ENCODE peak calls at places on chromosomes 3 and 15, in four cellular contexts. G, X, C and A are unnamed samples.

GRCh38 chr3:21752749-21753347 is 1.8 kb upstream of the ZNF385D start:
- DNase-seq in G (peak; percentile 86), X (peak; percentile 75), C (peak; percentile 74), A (no peak)

GRCh38 chr3:99637381-99638111 is 848 bp upstream of the COL8A1 start:
- DNase-seq in C (peak; percentile 80), G (peak; percentile 89), X (peak; percentile 76), A (peak; percentile 68)

GRCh38 chr15:53034767-53035245 is 244.7 kb upstream of the ONECUT1 start:
- DNase-seq in G (no peak), X (no peak), C (no peak), A (no peak)

GRCh38 chr15:83099290-83099689 is 8.2 kb upstream of the TM6SF1 start:
- DNase-seq in C (no peak), X (no peak), G (no peak), A (no peak)

GRCh38 chr3:147620906-147621305 is 211.7 kb downstream of the ZIC1 start:
- DNase-seq in G (peak; percentile 63), C (no peak), X (no peak), A (no peak)

GRCh38 chr15:63389902-63390301 is 8.3 kb upstream of the CA12 start:
- DNase-seq in C (peak; percentile 67), G (no peak), X (no peak), A (no peak)

GRCh38 chr3:151478376-151478702 is 17.5 kb upstream of the IGSF10 start:
- DNase-seq in X (peak; percentile 22), G (no peak), C (no peak), A (no peak)

GRCh38 chr3:65348596-65348995 is 660.8 kb upstream of the ADAMTS9 start:
- DNase-seq in G (peak; percentile 80), C (no peak), X (peak; percentile 46), A (no peak)

GRCh38 chr3:102511168-102511567 is 76.4 kb downstream of the ZPLD1 start:
- DNase-seq in C (no peak), X (no peak), G (no peak), A (no peak)

GRCh38 chr15:68354268-68354667 is 76.7 kb downstream of the FEM1B start:
- DNase-seq in X (no peak), G (no peak), C (no peak), A (no peak)

GRCh38 chr15:45884289-45884688 is 249.5 kb downstream of the SQOR start:
- DNase-seq in C (no peak), G (no peak), X (no peak), A (no peak)

GRCh38 chr3:46915297-46915822 is 37.8 kb downstream of the PTH1R start:
- DNase-seq in C (no peak), X (no peak), G (no peak), A (no peak)

GRCh38 chr3:13824521-13825316 is 55.2 kb downstream of the WNT7A start:
- DNase-seq in G (no peak), X (no peak), C (peak; percentile 13), A (no peak)

GRCh38 chr15:51403072-51403878 is 61.8 kb downstream of the GLDN start:
- DNase-seq in C (peak; percentile 65), X (peak; percentile 69), G (peak; percentile 82), A (no peak)

GRCh38 chr15:26970712-26971210 is at the start of gene GABRG3:
- DNase-seq in C (no peak), G (no peak), X (no peak), A (no peak)

GRCh38 chr3:172182797-172183196 is 143.4 kb downstream of the FNDC3B start:
- DNase-seq in C (no peak), X (no peak), G (no peak), A (no peak)

GRCh38 chr15:80606571-80606970 is 88.5 kb upstream of the ABHD17C start:
- DNase-seq in X (no peak), C (no peak), G (no peak), A (no peak)

GRCh38 chr15:29207027-29207757 is 62.4 kb downstream of the NSMCE3 start:
- DNase-seq in C (no peak), G (no peak), X (no peak), A (no peak)

GRCh38 chr15:29204356-29204755 is 65.3 kb downstream of the NSMCE3 start:
- DNase-seq in G (no peak), C (no peak), X (no peak), A (no peak)

GRCh38 chr15:29207758-29208108 is 61.9 kb downstream of the NSMCE3 start:
- DNase-seq in X (no peak), C (no peak), G (no peak), A (no peak)

DNA sequence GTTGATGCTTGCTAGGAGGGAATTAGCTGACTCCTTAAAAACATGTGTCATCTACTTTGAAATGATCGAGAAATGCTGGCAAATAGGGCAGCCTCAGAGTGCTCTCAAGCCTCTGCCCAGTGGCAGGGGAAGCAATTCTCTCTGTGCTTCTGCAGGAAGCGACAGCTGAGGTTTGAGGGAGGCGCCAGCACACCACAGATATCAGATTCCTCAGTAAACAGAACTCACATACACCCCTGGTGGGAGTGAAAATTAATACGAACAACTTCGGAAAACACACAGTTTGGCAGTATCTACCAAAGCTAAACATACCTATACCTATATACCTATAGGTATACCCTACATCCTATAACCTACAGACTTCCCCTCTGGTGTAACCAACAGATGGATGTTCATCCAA is 61.3 kb downstream of the NSMCE3 start:
- DNase-seq in X (peak; percentile 1), G (peak; percentile 57), C (no peak), A (no peak)
- TF ChIP-seq CTCF in X (no peak), G (peak; percentile 34), C (no peak), A (peak; percentile 6)

GRCh38 chr3:139499536-139499935 is 23.2 kb upstream of the RBP2 start:
- DNase-seq in G (no peak), C (no peak), X (no peak), A (no peak)

GRCh38 chr3:139491966-139492365 is 15.7 kb upstream of the RBP2 start:
- DNase-seq in G (peak; percentile 20), C (no peak), X (no peak), A (no peak)

GRCh38 chr3:139491027-139491700 is 14.8 kb upstream of the RBP2 start:
- DNase-seq in C (peak; percentile 7), X (no peak), G (no peak), A (peak; percentile 12)

GRCh38 chr3:139493826-139494385 is 17.6 kb upstream of the RBP2 start:
- DNase-seq in G (no peak), X (no peak), C (no peak), A (no peak)
- TF ChIP-seq CTCF in G (no peak), X (no peak), C (no peak), A (no peak)

GRCh38 chr3:127689266-127689860 is 16.6 kb downstream of the ABTB1 start:
- DNase-seq in X (no peak), C (no peak), G (no peak), A (no peak)

GRCh38 chr3:127690106-127690505 is 17.4 kb downstream of the ABTB1 start:
- DNase-seq in X (peak; percentile 66), G (peak; percentile 71), C (no peak), A (no peak)

GRCh38 chr3:127691974-127692373 is 19.2 kb downstream of the ABTB1 start:
- DNase-seq in G (no peak), C (no peak), X (no peak), A (no peak)

GRCh38 chr3:127691494-127691893 is 18.7 kb downstream of the ABTB1 start:
- DNase-seq in G (no peak), X (no peak), C (no peak), A (no peak)

DNA sequence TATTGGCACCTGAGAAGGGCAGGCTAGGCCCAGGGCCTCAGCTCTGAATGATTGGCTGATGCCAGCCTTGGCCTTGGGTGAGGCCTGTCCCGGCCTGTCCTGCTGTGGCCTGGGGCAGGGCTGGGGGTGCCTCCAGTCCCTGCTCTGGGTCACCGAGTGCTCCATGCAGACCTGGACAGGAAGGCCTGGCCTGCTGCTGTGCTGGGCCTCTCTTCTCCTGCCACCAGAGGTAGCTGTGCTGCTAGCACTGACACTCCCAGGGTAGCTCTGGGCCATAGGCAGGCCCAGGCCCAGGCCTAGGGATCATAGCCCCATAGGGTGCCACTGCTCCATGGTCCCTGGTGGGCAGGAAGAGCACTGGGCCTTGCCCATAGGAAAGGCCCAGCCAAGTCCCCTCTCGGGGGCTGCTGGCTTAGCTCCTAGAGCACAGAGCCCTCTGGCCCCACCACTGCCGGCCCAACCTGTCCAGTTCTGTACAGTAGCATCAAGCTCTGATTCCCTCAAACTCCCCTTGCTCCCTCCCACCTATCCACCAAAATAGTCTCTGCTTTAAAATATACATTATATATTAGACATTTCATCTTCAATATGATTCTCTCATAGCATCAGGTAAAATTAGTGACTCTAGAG is 18.2 kb downstream of the ABTB1 start:
- DNase-seq in X (peak; percentile 75), C (peak; percentile 69), G (peak; percentile 79), A (no peak)
- TF ChIP-seq CTCF in X (peak; percentile 84), C (peak; percentile 67), G (peak; percentile 92), A (peak; percentile 79)

GRCh38 chr3:124486324-124486723 is 243.9 kb upstream of the UMPS start:
- DNase-seq in G (peak; percentile 2), C (peak; percentile 13), X (no peak), A (no peak)
- TF ChIP-seq CTCF in G (no peak), C (peak; percentile 7), X (no peak), A (no peak)

DNA sequence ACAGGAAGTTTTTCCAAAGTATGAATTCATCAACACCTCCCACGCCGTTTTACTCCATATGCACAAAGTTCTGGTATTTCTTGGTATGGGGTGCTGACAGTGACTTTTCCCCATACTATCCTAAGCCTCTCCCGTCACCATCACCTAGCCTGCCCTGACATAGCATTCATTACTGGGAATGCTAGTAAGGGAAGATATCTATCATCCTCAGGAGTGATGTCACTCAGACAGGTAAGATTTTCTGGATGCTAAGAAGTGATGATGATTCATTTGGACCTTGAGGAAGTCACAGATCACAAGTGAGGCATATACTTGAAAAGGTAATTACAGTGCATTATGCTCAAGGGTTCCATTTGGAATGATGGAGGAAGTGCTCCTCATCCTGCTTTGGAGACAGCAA is 355.1 kb upstream of the STAC start:
- DNase-seq in C (no peak), X (no peak), G (no peak), A (no peak)
- TF ChIP-seq CTCF in C (no peak), X (no peak), G (no peak), A (no peak)

DNA sequence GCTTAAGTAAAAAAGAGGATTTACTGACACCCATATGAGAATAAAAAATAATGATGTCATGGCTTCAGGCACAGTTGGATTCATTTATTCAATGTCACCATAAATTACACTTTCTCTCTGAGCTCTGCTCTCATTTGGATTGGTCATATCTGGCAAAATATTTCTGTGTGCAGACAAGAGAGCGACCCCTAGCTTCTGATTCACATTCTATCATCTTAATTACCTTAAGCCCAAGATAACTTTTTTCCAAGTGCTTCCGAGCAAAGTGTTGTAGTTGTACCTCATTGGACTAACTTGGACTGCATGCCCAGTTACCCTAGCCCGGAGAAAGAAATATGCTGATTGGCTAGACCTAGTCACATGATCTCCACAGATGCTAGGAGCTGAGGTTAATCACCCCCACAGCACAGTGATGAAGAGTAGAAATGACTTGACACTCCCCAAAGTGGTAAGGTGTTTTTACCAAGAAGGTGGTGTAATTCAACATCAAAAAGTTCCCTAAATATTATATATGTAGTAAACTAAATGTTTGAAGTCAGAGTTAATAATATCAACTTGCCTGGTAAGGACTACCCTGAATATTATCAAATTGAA is 552.2 kb upstream of the SUCLG2 start:
- DNase-seq in C (peak; percentile 7), X (no peak), G (no peak), A (no peak)
- TF ChIP-seq CTCF in C (no peak), X (no peak), G (no peak), A (no peak)